ENCODE peak calls at places on chromosomes 13 and 19, in eight cellular contexts. A is kidney epithelial cell, R is astrocyte of the spinal cord, O is AG09319, L is cardiac fibroblast, T is psoas muscle, P is neural progenitor cell, D is fibroblast of mammary gland. Q is an unnamed sample.

GRCh38 chr13:71304861-71305260 is 562.1 kb downstream of the DACH1 start:
- DNase-seq in A (no peak), R (no peak), O (no peak), L (no peak), T (no peak), P (no peak), D (no peak), Q (no peak)

GRCh38 chr13:32309312-32309711 is 5.9 kb downstream of the ZAR1L start:
- DNase-seq in A (no peak), R (no peak), O (no peak), L (no peak), T (no peak), P (no peak), D (no peak), Q (no peak)

GRCh38 chr13:114027046-114027760 is 53.3 kb upstream of the C13orf46 start:
- DNase-seq in A (no peak), R (peak), O (peak), L (no peak), T (peak), P (no peak), D (no peak), Q (no peak)

GRCh38 chr19:7912697-7913564 is 1.7 kb upstream of the TGFBR3L start:
- DNase-seq in A (no peak), R (no peak), O (no peak), L (no peak), T (peak), P (no peak), D (no peak), Q (no peak)

GRCh38 chr19:55300821-55301458 is 17.1 kb downstream of the BRSK1 start:
- DNase-seq in A (no peak), R (no peak), O (no peak), L (no peak), T (no peak), P (peak), D (no peak), Q (no peak)

GRCh38 chr13:60572003-60572792 is 175.2 kb downstream of the TDRD3 start:
- DNase-seq in A (peak), R (peak), O (no peak), L (peak), T (no peak), P (peak), D (peak), Q (no peak)

GRCh38 chr19:13909430-13909829 is 3.4 kb downstream of the CC2D1A start:
- DNase-seq in A (no peak), R (no peak), O (no peak), L (no peak), T (no peak), P (no peak), D (no peak), Q (no peak)

GRCh38 chr19:690203-690602 is 5.0 kb downstream of the PRSS57 start:
- DNase-seq in A (no peak), R (no peak), O (no peak), L (no peak), T (no peak), P (no peak), D (no peak), Q (no peak)

GRCh38 chr13:32446220-32446619 is 18.3 kb upstream of the N4BP2L1 start:
- DNase-seq in A (no peak), R (no peak), O (no peak), L (no peak), T (no peak), P (no peak), D (no peak), Q (no peak)

GRCh38 chr13:84630486-84630885 is 748.2 kb upstream of the SLITRK1 start:
- DNase-seq in A (no peak), R (peak), O (no peak), L (no peak), T (no peak), P (no peak), D (no peak), Q (no peak)

GRCh38 chr19:19224852-19225494 is 13.2 kb downstream of the NCAN start:
- DNase-seq in A (no peak), R (peak), O (peak), L (peak), T (peak), P (peak), D (peak), Q (peak)

GRCh38 chr13:113458218-113459065 is 5.2 kb upstream of the ADPRHL1 start:
- DNase-seq in A (no peak), R (peak), O (no peak), L (peak), T (peak), P (peak), D (peak), Q (peak)

GRCh38 chr19:18173054-18173571 is 500 bp upstream of the IFI30 start:
- DNase-seq in A (no peak), R (no peak), O (no peak), L (no peak), T (peak), P (no peak), D (peak), Q (peak)

GRCh38 chr13:46698910-46699460 is 98.0 kb downstream of the ESD start:
- DNase-seq in A (no peak), R (no peak), O (peak), L (peak), T (no peak), P (no peak), D (peak), Q (no peak)

GRCh38 chr13:65339236-65339635 is 1890.9 kb downstream of the PCDH9 start:
- DNase-seq in A (no peak), R (peak), O (no peak), L (no peak), T (no peak), P (no peak), D (no peak), Q (no peak)

GRCh38 chr13:36412736-36413135 is 19.6 kb upstream of the CCNA1 start:
- DNase-seq in A (no peak), R (no peak), O (no peak), L (peak), T (no peak), P (no peak), D (peak), Q (no peak)
- TF ChIP-seq CTCF in A (no peak), R (no peak), O (no peak), L (no peak), T (no peak), P (no peak), D (no peak), Q (no peak)

GRCh38 chr19:12884202-12884601 is 2.8 kb downstream of the KLF1 start:
- DNase-seq in A (no peak), R (no peak), O (no peak), L (no peak), T (no peak), P (no peak), D (no peak), Q (no peak)

GRCh38 chr19:12884627-12884925 is 2.4 kb downstream of the KLF1 start:
- DNase-seq in A (no peak), R (no peak), O (no peak), L (no peak), T (no peak), P (no peak), D (no peak), Q (no peak)

GRCh38 chr19:12884926-12885748 is 1.9 kb downstream of the KLF1 start:
- DNase-seq in A (no peak), R (peak), O (no peak), L (peak), T (peak), P (peak), D (peak), Q (peak)

GRCh38 chr19:12886943-12887747 is at the start of gene KLF1:
- DNase-seq in A (no peak), R (no peak), O (no peak), L (no peak), T (no peak), P (no peak), D (no peak), Q (no peak)

DNA sequence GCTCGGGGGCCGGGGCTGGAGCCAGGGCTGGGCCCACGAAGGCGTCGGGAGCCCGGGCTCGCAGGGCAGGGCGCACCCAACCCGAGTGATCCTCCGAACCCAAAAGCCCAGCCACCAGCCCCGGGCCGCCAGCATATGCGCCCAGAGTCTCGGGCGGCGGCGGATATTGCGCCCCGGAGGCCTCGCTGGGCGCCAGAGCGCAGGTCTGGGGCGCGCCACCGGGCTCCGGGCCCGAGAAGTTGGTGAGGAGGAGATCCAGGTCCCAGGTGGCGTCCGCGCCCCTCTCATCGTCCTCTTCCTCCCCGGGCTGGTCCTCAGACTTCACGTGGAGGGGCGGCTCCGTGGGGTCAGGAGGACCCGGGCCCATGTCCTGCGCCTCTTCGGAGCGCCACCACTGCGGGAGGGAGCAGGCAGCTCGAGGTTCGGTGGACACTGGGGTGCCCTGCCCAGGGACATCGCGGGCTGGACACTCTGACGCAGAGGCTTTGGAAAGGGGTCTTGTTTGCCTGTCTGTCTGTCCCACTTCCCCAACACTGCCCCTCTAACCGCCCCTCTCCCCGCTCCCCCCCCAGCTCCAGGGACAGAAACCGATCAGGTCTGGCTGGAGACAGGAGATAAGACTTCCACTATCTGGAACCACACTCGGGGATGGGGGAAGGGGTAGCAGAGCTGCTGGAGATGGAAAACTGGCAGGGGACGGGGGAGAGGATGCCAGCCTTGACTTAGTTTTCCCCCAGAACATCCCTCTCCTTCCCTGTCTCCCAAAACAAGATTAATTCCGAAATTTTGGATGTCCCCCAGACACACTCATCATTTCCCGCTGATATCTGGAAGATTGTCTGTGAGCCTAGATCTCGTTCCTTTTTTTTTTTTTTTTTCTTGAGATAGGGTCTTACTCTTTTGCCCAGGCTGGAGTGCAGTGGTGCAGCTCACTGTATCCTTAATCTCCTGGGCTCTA is 973 bp downstream of the KLF1 start:
- DNase-seq in A (no peak), R (no peak), O (no peak), L (no peak), T (no peak), P (peak), D (no peak), Q (no peak)
- TF ChIP-seq CTCF in A (no peak), R (no peak), O (no peak), L (no peak), T (no peak), P (peak), D (no peak), Q (no peak)

DNA sequence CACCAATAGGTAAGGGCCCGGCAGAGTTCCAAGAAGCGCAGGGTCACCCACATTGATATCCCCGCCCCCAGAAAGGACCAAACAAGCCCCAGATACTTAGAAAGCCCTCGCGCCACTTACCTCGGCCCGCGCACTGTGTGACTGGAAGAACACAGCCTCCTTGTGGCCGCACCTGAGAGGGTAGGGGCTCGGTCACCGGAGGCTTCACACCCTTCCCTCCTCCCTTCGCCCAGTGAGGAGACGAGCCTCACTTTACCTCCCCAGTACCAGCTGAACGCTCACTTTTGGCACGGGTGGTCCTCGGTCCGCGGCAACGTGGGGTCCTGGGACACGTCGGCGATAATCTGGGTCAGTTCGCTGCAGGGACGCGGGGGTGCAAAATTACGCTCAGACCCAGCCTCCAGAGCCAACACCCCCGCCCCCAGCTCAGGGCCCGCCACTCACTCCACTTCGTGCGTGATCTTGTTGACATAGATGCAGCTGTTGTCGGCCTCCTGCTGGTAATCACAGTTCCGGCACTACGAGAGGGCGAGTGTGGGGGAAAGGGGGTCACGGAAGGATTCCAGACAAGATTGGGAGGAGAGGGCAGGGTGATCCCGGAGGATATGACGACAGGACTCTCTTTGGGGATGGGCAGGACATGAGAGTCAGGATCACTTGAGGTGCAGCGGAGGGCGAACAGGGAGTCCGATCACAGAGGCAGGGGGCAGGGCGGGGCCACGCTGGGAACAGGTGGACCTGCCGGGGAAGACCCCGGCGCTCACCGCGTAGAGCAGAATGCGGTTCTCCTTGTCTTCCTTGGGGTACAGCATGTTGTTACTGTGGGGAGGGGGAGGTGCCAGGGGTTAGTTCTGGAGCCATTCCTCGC is 546 bp downstream of the POLR2I start:
- DNase-seq in A (no peak), R (no peak), O (no peak), L (peak), T (no peak), P (peak), D (peak), Q (no peak)
- TF ChIP-seq CTCF in A (peak), R (peak), O (no peak), L (peak), T (no peak), P (no peak), D (peak), Q (peak)

GRCh38 chr19:47608908-47609879 is at the start of gene BICRA:
- DNase-seq in A (no peak), R (peak), O (no peak), L (peak), T (peak), P (peak), D (peak), Q (peak)

GRCh38 chr19:47609885-47610545 is 1.1 kb downstream of the BICRA start:
- DNase-seq in A (no peak), R (peak), O (no peak), L (peak), T (peak), P (peak), D (peak), Q (no peak)

GRCh38 chr19:47610546-47610894 is 1.6 kb downstream of the BICRA start:
- DNase-seq in A (no peak), R (no peak), O (no peak), L (no peak), T (no peak), P (no peak), D (no peak), Q (no peak)

GRCh38 chr19:47607564-47608073 is 1.3 kb upstream of the BICRA start:
- DNase-seq in A (no peak), R (no peak), O (no peak), L (no peak), T (no peak), P (no peak), D (no peak), Q (no peak)

DNA sequence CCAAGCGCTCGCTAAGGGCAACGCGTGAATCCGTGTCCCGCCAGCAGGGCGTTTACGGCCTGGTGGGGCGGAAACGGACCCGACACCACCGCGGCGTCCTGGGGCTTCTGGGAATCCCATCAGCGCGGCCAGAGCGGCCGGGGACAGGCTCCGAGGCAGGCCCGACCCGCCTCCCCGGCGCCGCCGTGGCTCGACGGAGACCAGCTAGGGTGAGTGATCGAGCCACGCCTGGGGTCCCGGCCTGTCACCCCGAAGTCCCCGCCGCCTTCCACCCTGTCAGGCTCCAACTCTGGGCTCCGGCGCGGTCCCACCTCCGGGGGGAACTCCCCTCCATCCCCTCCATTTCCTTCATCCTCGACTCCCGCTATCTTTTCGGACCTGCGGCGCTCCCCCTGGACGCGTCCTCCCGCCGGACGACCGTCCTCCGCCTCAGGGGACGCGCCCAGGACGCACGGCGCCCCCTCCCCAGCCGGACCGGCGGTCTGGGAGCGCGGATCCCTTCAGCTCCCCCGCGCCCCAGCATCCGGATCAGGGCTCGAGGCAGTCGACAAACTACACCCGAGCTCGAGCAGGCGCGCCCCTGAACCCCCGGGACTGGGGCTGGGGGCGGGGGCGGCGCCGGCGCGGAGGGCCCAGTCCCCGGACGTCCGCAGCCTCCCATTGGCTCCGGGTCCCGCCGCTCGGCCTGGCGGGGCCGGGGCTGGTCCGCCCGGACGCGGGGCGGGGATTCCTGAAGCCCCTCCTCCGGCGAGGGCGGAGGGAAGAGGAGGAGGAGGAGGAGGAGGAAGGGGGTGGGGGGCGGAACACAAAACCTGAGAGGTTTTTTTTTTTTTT is 643 bp upstream of the BICRA start:
- DNase-seq in A (no peak), R (peak), O (peak), L (peak), T (peak), P (peak), D (peak), Q (peak)
- TF ChIP-seq CTCF in A (peak), R (peak), O (peak), L (peak), T (peak), P (no peak), D (peak), Q (peak)